ENCODE peak calls at places on chromosomes 5 and 9, in five cellular contexts. S, W, V, D and Q are unnamed samples.

GRCh38 chr5:114418546-114419388 is 56.9 kb downstream of the KCNN2 start:
- DNase-seq in S (no peak), W (peak; percentile 56), V (no peak), D (no peak), Q (no peak)

GRCh38 chr5:62538017-62538942 is 40.3 kb upstream of the LRRC70 start:
- DNase-seq in S (no peak), W (peak; percentile 17), V (no peak), D (no peak), Q (no peak)

GRCh38 chr5:76351577-76351976 is 51.5 kb upstream of the IQGAP2 start:
- DNase-seq in S (no peak), W (peak; percentile 87), V (no peak), D (no peak), Q (no peak)

GRCh38 chr5:89350684-89351083 is 467.7 kb upstream of the MEF2C start:
- DNase-seq in S (no peak), W (no peak), V (no peak), D (no peak), Q (no peak)

GRCh38 chr9:135702002-135702721 is at the start of gene KCNT1:
- DNase-seq in S (no peak), W (no peak), V (peak; percentile 96), D (peak; percentile 99), Q (no peak)

GRCh38 chr5:89265511-89266169 is 382.7 kb upstream of the MEF2C start:
- DNase-seq in S (no peak), W (no peak), V (no peak), D (no peak), Q (no peak)

GRCh38 chr9:83219154-83219923 is 156.4 kb upstream of the RASEF start:
- DNase-seq in S (peak; percentile 79), W (no peak), V (peak; percentile 93), D (peak; percentile 84), Q (peak; percentile 74)

GRCh38 chr5:32076699-32077695 is 97.1 kb downstream of the GOLPH3 start:
- DNase-seq in S (no peak), W (peak; percentile 15), V (no peak), D (peak; percentile 61), Q (no peak)

GRCh38 chr9:133778336-133778995 is 40.3 kb upstream of the SARDH start:
- DNase-seq in S (no peak), W (no peak), V (no peak), D (no peak), Q (no peak)

GRCh38 chr5:173328896-173329369 is 719 bp upstream of the STC2 start:
- DNase-seq in S (no peak), W (no peak), V (peak; percentile 78), D (no peak), Q (no peak)

GRCh38 chr5:36027711-36028110 is 36.5 kb upstream of the UGT3A1 start:
- DNase-seq in S (no peak), W (no peak), V (no peak), D (no peak), Q (no peak)

GRCh38 chr9:129330711-129331279 is 152.7 kb upstream of the IER5L start:
- DNase-seq in S (no peak), W (no peak), V (no peak), D (no peak), Q (no peak)

GRCh38 chr9:16179566-16179965 is 626.7 kb downstream of the CCDC171 start:
- DNase-seq in S (no peak), W (no peak), V (no peak), D (no peak), Q (no peak)

GRCh38 chr5:39231705-39232525 is 12.6 kb upstream of the FYB1 start:
- DNase-seq in S (no peak), W (peak; percentile 73), V (no peak), D (no peak), Q (no peak)

GRCh38 chr5:125416055-125416454 is 669.6 kb upstream of the ZNF608 start:
- DNase-seq in S (no peak), W (no peak), V (no peak), D (no peak), Q (no peak)

GRCh38 chr9:129411501-129412175 is 209.3 kb downstream of the C9orf50 start:
- DNase-seq in S (no peak), W (no peak), V (no peak), D (no peak), Q (no peak)

GRCh38 chr5:57857696-57858095 is 375.1 kb upstream of the ACTBL2 start:
- DNase-seq in S (no peak), W (no peak), V (no peak), D (no peak), Q (no peak)

GRCh38 chr5:141573489-141574121 is 45.2 kb downstream of the DIAPH1 start:
- DNase-seq in S (no peak), W (no peak), V (no peak), D (no peak), Q (no peak)

GRCh38 chr5:6674421-6674820 is 38.8 kb upstream of the TENT4A start:
- DNase-seq in S (no peak), W (no peak), V (no peak), D (no peak), Q (no peak)

GRCh38 chr5:130923543-130924159 is 241.4 kb downstream of the HINT1 start:
- DNase-seq in S (no peak), W (no peak), V (no peak), D (no peak), Q (no peak)

GRCh38 chr9:34256104-34256503 is 73.0 kb downstream of the KIF24 start:
- DNase-seq in S (no peak), W (no peak), V (no peak), D (peak; percentile 35), Q (no peak)

GRCh38 chr5:17918373-17919104 is 284.3 kb downstream of the TAF11L14 start:
- DNase-seq in S (no peak), W (no peak), V (peak; percentile 49), D (no peak), Q (no peak)

GRCh38 chr5:111301264-111301663 is 77.1 kb downstream of the CAMK4 start:
- DNase-seq in S (no peak), W (no peak), V (no peak), D (no peak), Q (no peak)

GRCh38 chr5:117743337-117743736 is 1168.7 kb upstream of the SEMA6A start:
- DNase-seq in S (no peak), W (no peak), V (no peak), D (no peak), Q (no peak)

GRCh38 chr5:33237471-33237870 is 203.3 kb upstream of the TARS1 start:
- DNase-seq in S (no peak), W (no peak), V (no peak), D (no peak), Q (no peak)

GRCh38 chr9:136740069-136740468 is 2.7 kb downstream of the LCN10 start:
- DNase-seq in S (no peak), W (no peak), V (no peak), D (no peak), Q (no peak)

GRCh38 chr9:136739509-136739908 is 3.2 kb downstream of the LCN10 start:
- DNase-seq in S (no peak), W (no peak), V (no peak), D (no peak), Q (no peak)

GRCh38 chr9:136740971-136741884 is 1.5 kb downstream of the LCN10 start:
- DNase-seq in S (no peak), W (no peak), V (no peak), D (peak; percentile 68), Q (no peak)

GRCh38 chr9:136740491-136740890 is 2.2 kb downstream of the LCN10 start:
- DNase-seq in S (no peak), W (no peak), V (no peak), D (no peak), Q (no peak)

GRCh38 chr9:136738960-136739359 is 3.8 kb downstream of the LCN10 start:
- DNase-seq in S (no peak), W (no peak), V (no peak), D (no peak), Q (no peak)
- H3K27ac ChIP-seq in S (no peak overlapping the region), W (no peak overlapping the region), V (no peak overlapping the region), D (no peak overlapping the region), Q (no peak overlapping the region)

GRCh38 chr9:98020471-98021145 is 35.9 kb upstream of the NANS start:
- DNase-seq in S (no peak), W (no peak), V (no peak), D (no peak), Q (no peak)
- TF ChIP-seq POLR2AphosphoS5 in S (no peak), W (no peak), V (no peak), D (no peak), Q (no peak)

GRCh38 chr5:154817815-154818214 is 32.6 kb downstream of the FAXDC2 start:
- DNase-seq in S (no peak), W (no peak), V (no peak), D (no peak), Q (no peak)

GRCh38 chr5:154816891-154817492 is 33.4 kb downstream of the FAXDC2 start:
- DNase-seq in S (no peak), W (no peak), V (no peak), D (no peak), Q (no peak)

GRCh38 chr5:154819546-154819945 is 30.9 kb downstream of the FAXDC2 start:
- DNase-seq in S (no peak), W (no peak), V (no peak), D (no peak), Q (no peak)

GRCh38 chr5:154820383-154820782 is 30.0 kb downstream of the FAXDC2 start:
- DNase-seq in S (peak; percentile 33), W (no peak), V (no peak), D (no peak), Q (no peak)

GRCh38 chr5:154818459-154819116 is 31.8 kb downstream of the FAXDC2 start:
- DNase-seq in S (no peak), W (no peak), V (no peak), D (no peak), Q (no peak)
- H3K27ac ChIP-seq in S (peak overlapping the region; percentile 44), W (no peak overlapping the region), V (no peak overlapping the region), D (no peak overlapping the region), Q (no peak overlapping the region)

GRCh38 chr5:177302354-177303110 is 987 bp downstream of the RAB24 start:
- DNase-seq in S (peak; percentile 64), W (no peak), V (no peak), D (peak; percentile 52), Q (no peak)

GRCh38 chr5:177304392-177305119 is 957 bp downstream of the PRELID1 start:
- DNase-seq in S (peak; percentile 63), W (no peak), V (no peak), D (peak; percentile 48), Q (no peak)

GRCh38 chr5:177303925-177304391 is 359 bp downstream of the PRELID1 start:
- DNase-seq in S (peak; percentile 68), W (no peak), V (no peak), D (peak; percentile 48), Q (no peak)

GRCh38 chr5:177301503-177302165 is 1.9 kb downstream of the RAB24 start:
- DNase-seq in S (peak; percentile 65), W (no peak), V (no peak), D (no peak), Q (peak; percentile 90)

DNA sequence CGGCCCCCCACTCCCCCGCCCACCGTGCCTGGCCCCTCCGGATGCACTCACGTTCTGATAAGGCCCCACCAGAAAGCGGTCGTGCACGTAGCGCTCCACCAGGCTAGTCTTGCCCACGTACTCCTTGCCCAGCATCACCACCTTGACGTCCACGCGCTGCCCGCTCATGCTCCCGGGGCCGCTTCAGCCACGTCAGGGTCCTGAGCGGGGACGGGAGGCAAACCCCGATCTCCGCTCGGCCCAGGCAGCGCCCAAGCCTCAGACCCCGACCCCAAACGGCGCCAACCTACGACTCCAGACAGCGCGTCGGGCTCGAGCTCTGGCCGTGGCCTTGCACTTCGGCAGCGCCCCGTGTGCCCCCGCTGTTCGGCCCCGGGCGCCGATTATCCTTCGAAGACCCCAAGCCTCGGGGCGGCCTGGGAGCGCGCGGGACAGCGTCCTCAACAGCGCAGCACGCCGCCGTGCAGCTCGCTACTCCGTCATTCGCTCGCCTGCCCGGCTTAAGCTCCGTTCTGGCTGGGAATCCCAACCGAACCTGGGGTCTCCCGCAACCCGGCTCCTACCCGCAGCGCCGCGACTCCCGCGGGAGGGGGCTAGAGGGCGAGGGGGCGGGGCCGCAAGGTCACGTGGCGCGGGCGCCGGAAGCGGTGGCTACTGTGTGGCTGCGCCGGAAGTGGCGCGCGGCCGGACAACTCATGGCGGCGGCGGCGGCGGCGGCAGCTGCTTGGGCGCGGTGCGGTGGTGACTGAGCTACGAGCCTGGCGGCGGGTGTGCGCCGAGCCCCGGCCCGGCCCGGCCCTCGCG is at the start of the genes PRELID1 and RAB24:
- DNase-seq in S (peak; percentile 94), W (no peak), V (peak; percentile 97), D (peak; percentile 98), Q (peak; percentile 91)
- TF ChIP-seq POLR2AphosphoS5 in S (peak; percentile 91), W (peak; percentile 39), V (no peak), D (peak; percentile 29), Q (peak; percentile 70)